ENCODE peak calls at places on chromosomes 5 and 9, in nine cellular contexts. One of them, this sample, is unnamed.

GRCh38 chr9:37100317-37100716 is 20.1 kb upstream of the ZCCHC7 start:
- DNase-seq in M059J: peak
- DNase-seq in tibial nerve: no peak
- DNase-seq in upper lobe of right lung: no peak
- DNase-seq in endothelial cell: no peak
- DNase-seq in CD8-positive, alpha-beta memory T cell: no peak
- DNase-seq in ACHN: peak
- DNase-seq in osteoblast: no peak
- DNase-seq in HTR-8/SVneo: no peak
- DNase-seq in this sample: no peak

GRCh38 chr5:96094904-96095303 is 133.3 kb upstream of the ELL2 start:
- DNase-seq in ACHN: no peak
- DNase-seq in osteoblast: no peak
- DNase-seq in CD8-positive, alpha-beta memory T cell: no peak
- DNase-seq in HTR-8/SVneo: no peak
- DNase-seq in upper lobe of right lung: no peak
- DNase-seq in endothelial cell: no peak
- DNase-seq in M059J: no peak
- DNase-seq in tibial nerve: peak
- DNase-seq in this sample: no peak

GRCh38 chr5:78594946-78595921 is 53.3 kb downstream of the LHFPL2 start:
- DNase-seq in osteoblast: peak
- DNase-seq in tibial nerve: peak
- DNase-seq in upper lobe of right lung: no peak
- DNase-seq in endothelial cell: no peak
- DNase-seq in HTR-8/SVneo: peak
- DNase-seq in ACHN: peak
- DNase-seq in M059J: peak
- DNase-seq in CD8-positive, alpha-beta memory T cell: no peak
- DNase-seq in this sample: no peak

GRCh38 chr9:93304574-93305496 is 120.9 kb downstream of the WNK2 start:
- DNase-seq in osteoblast: peak
- DNase-seq in ACHN: peak
- DNase-seq in upper lobe of right lung: peak
- DNase-seq in endothelial cell: peak
- DNase-seq in HTR-8/SVneo: peak
- DNase-seq in M059J: peak
- DNase-seq in tibial nerve: peak
- DNase-seq in CD8-positive, alpha-beta memory T cell: no peak
- DNase-seq in this sample: peak

GRCh38 chr5:143094087-143094511 is 309.4 kb downstream of the NR3C1 start:
- DNase-seq in ACHN: peak
- DNase-seq in CD8-positive, alpha-beta memory T cell: no peak
- DNase-seq in osteoblast: no peak
- DNase-seq in tibial nerve: no peak
- DNase-seq in upper lobe of right lung: no peak
- DNase-seq in M059J: no peak
- DNase-seq in HTR-8/SVneo: no peak
- DNase-seq in endothelial cell: peak
- DNase-seq in this sample: peak

GRCh38 chr5:163381832-163382231 is 55.6 kb upstream of the CCNG1 start:
- DNase-seq in tibial nerve: no peak
- DNase-seq in ACHN: no peak
- DNase-seq in endothelial cell: no peak
- DNase-seq in upper lobe of right lung: no peak
- DNase-seq in osteoblast: no peak
- DNase-seq in HTR-8/SVneo: no peak
- DNase-seq in CD8-positive, alpha-beta memory T cell: no peak
- DNase-seq in M059J: no peak
- DNase-seq in this sample: no peak

GRCh38 chr9:113913426-113914195 is 37.5 kb downstream of the ZNF618 start:
- DNase-seq in tibial nerve: no peak
- DNase-seq in CD8-positive, alpha-beta memory T cell: no peak
- DNase-seq in upper lobe of right lung: no peak
- DNase-seq in endothelial cell: no peak
- DNase-seq in ACHN: no peak
- DNase-seq in HTR-8/SVneo: no peak
- DNase-seq in osteoblast: peak
- DNase-seq in M059J: peak
- DNase-seq in this sample: no peak

GRCh38 chr5:45454114-45454513 is 242.1 kb downstream of the HCN1 start:
- DNase-seq in tibial nerve: no peak
- DNase-seq in endothelial cell: peak
- DNase-seq in CD8-positive, alpha-beta memory T cell: no peak
- DNase-seq in osteoblast: no peak
- DNase-seq in ACHN: peak
- DNase-seq in HTR-8/SVneo: no peak
- DNase-seq in M059J: peak
- DNase-seq in upper lobe of right lung: no peak
- DNase-seq in this sample: peak

GRCh38 chr9:33850267-33850629 is 33.3 kb downstream of the UBE2R2 start:
- DNase-seq in tibial nerve: no peak
- DNase-seq in M059J: no peak
- DNase-seq in endothelial cell: no peak
- DNase-seq in CD8-positive, alpha-beta memory T cell: no peak
- DNase-seq in ACHN: no peak
- DNase-seq in HTR-8/SVneo: no peak
- DNase-seq in upper lobe of right lung: no peak
- DNase-seq in osteoblast: no peak
- DNase-seq in this sample: no peak

GRCh38 chr5:60797482-60798153 is 46.5 kb downstream of the ELOVL7 start:
- DNase-seq in M059J: no peak
- DNase-seq in endothelial cell: no peak
- DNase-seq in CD8-positive, alpha-beta memory T cell: no peak
- DNase-seq in HTR-8/SVneo: no peak
- DNase-seq in osteoblast: no peak
- DNase-seq in ACHN: no peak
- DNase-seq in upper lobe of right lung: no peak
- DNase-seq in tibial nerve: no peak
- DNase-seq in this sample: no peak

GRCh38 chr5:157046041-157046440 is 12.9 kb downstream of the HAVCR1 start:
- DNase-seq in CD8-positive, alpha-beta memory T cell: no peak
- DNase-seq in HTR-8/SVneo: no peak
- DNase-seq in tibial nerve: no peak
- DNase-seq in upper lobe of right lung: no peak
- DNase-seq in ACHN: peak
- DNase-seq in endothelial cell: no peak
- DNase-seq in osteoblast: no peak
- DNase-seq in M059J: peak
- DNase-seq in this sample: no peak

GRCh38 chr5:163614787-163615186 is 109.4 kb downstream of the MAT2B start:
- DNase-seq in endothelial cell: no peak
- DNase-seq in CD8-positive, alpha-beta memory T cell: no peak
- DNase-seq in M059J: no peak
- DNase-seq in osteoblast: no peak
- DNase-seq in upper lobe of right lung: no peak
- DNase-seq in tibial nerve: no peak
- DNase-seq in HTR-8/SVneo: no peak
- DNase-seq in ACHN: no peak
- DNase-seq in this sample: no peak

GRCh38 chr5:135231289-135231688 is 167.7 kb downstream of the MACROH2A1 start:
- DNase-seq in endothelial cell: no peak
- DNase-seq in HTR-8/SVneo: no peak
- DNase-seq in M059J: no peak
- DNase-seq in CD8-positive, alpha-beta memory T cell: no peak
- DNase-seq in ACHN: no peak
- DNase-seq in tibial nerve: no peak
- DNase-seq in osteoblast: peak
- DNase-seq in upper lobe of right lung: peak
- DNase-seq in this sample: no peak

GRCh38 chr9:119215651-119216050 is 153.6 kb downstream of the BRINP1 start:
- DNase-seq in HTR-8/SVneo: no peak
- DNase-seq in osteoblast: no peak
- DNase-seq in endothelial cell: no peak
- DNase-seq in tibial nerve: no peak
- DNase-seq in M059J: no peak
- DNase-seq in CD8-positive, alpha-beta memory T cell: no peak
- DNase-seq in upper lobe of right lung: no peak
- DNase-seq in ACHN: no peak
- DNase-seq in this sample: no peak

GRCh38 chr5:43570487-43571158 is 13.7 kb upstream of the PAIP1 start:
- DNase-seq in endothelial cell: no peak
- DNase-seq in upper lobe of right lung: no peak
- DNase-seq in osteoblast: no peak
- DNase-seq in M059J: no peak
- DNase-seq in ACHN: no peak
- DNase-seq in CD8-positive, alpha-beta memory T cell: no peak
- DNase-seq in tibial nerve: no peak
- DNase-seq in HTR-8/SVneo: no peak
- DNase-seq in this sample: no peak

GRCh38 chr9:36748322-36748899 is 175.7 kb downstream of the MELK start:
- DNase-seq in upper lobe of right lung: no peak
- DNase-seq in HTR-8/SVneo: peak
- DNase-seq in CD8-positive, alpha-beta memory T cell: no peak
- DNase-seq in osteoblast: peak
- DNase-seq in tibial nerve: peak
- DNase-seq in ACHN: peak
- DNase-seq in M059J: peak
- DNase-seq in endothelial cell: peak
- DNase-seq in this sample: peak

GRCh38 chr5:150457112-150457511 is 7.6 kb upstream of the RPS14 start:
- DNase-seq in M059J: no peak
- DNase-seq in ACHN: no peak
- DNase-seq in HTR-8/SVneo: no peak
- DNase-seq in endothelial cell: no peak
- DNase-seq in tibial nerve: no peak
- DNase-seq in upper lobe of right lung: no peak
- DNase-seq in osteoblast: no peak
- DNase-seq in CD8-positive, alpha-beta memory T cell: peak
- DNase-seq in this sample: no peak

GRCh38 chr5:115289104-115289503 is 7.3 kb downstream of the CCDC112 start:
- DNase-seq in CD8-positive, alpha-beta memory T cell: no peak
- DNase-seq in M059J: no peak
- DNase-seq in tibial nerve: no peak
- DNase-seq in HTR-8/SVneo: no peak
- DNase-seq in osteoblast: no peak
- DNase-seq in upper lobe of right lung: no peak
- DNase-seq in ACHN: no peak
- DNase-seq in endothelial cell: no peak
- DNase-seq in this sample: no peak

GRCh38 chr5:37665889-37666288 is 174.0 kb downstream of the GDNF start:
- DNase-seq in HTR-8/SVneo: no peak
- DNase-seq in M059J: peak
- DNase-seq in osteoblast: no peak
- DNase-seq in ACHN: no peak
- DNase-seq in tibial nerve: no peak
- DNase-seq in upper lobe of right lung: peak
- DNase-seq in CD8-positive, alpha-beta memory T cell: no peak
- DNase-seq in endothelial cell: peak
- DNase-seq in this sample: no peak

GRCh38 chr9:114004221-114004716 is 73.8 kb downstream of the AMBP start:
- DNase-seq in osteoblast: no peak
- DNase-seq in endothelial cell: peak
- DNase-seq in CD8-positive, alpha-beta memory T cell: no peak
- DNase-seq in HTR-8/SVneo: no peak
- DNase-seq in M059J: no peak
- DNase-seq in ACHN: no peak
- DNase-seq in upper lobe of right lung: peak
- DNase-seq in tibial nerve: peak
- DNase-seq in this sample: no peak

GRCh38 chr9:128554155-128554862 is 1.9 kb downstream of the SPTAN1 start:
- DNase-seq in CD8-positive, alpha-beta memory T cell: peak
- DNase-seq in endothelial cell: peak
- DNase-seq in upper lobe of right lung: no peak
- DNase-seq in tibial nerve: peak
- DNase-seq in ACHN: peak
- DNase-seq in HTR-8/SVneo: peak
- DNase-seq in osteoblast: peak
- DNase-seq in M059J: peak
- DNase-seq in this sample: peak

GRCh38 chr5:3149899-3150298 is 398.4 kb upstream of the IRX2 start:
- DNase-seq in tibial nerve: no peak
- DNase-seq in upper lobe of right lung: no peak
- DNase-seq in ACHN: no peak
- DNase-seq in HTR-8/SVneo: no peak
- DNase-seq in M059J: no peak
- DNase-seq in CD8-positive, alpha-beta memory T cell: no peak
- DNase-seq in osteoblast: no peak
- DNase-seq in endothelial cell: no peak
- DNase-seq in this sample: no peak

GRCh38 chr5:139839416-139839815 is 43.8 kb downstream of the PSD2 start:
- DNase-seq in upper lobe of right lung: peak
- DNase-seq in endothelial cell: no peak
- DNase-seq in tibial nerve: no peak
- DNase-seq in CD8-positive, alpha-beta memory T cell: no peak
- DNase-seq in osteoblast: no peak
- DNase-seq in M059J: no peak
- DNase-seq in ACHN: no peak
- DNase-seq in HTR-8/SVneo: no peak
- DNase-seq in this sample: no peak

GRCh38 chr5:1462358-1462757 is 17.1 kb upstream of the SLC6A3 start:
- DNase-seq in endothelial cell: no peak
- DNase-seq in upper lobe of right lung: peak
- DNase-seq in ACHN: no peak
- DNase-seq in M059J: no peak
- DNase-seq in osteoblast: peak
- DNase-seq in tibial nerve: no peak
- DNase-seq in HTR-8/SVneo: no peak
- DNase-seq in CD8-positive, alpha-beta memory T cell: no peak
- DNase-seq in this sample: no peak

GRCh38 chr9:133250741-133251170 is 24.2 kb downstream of the ABO start:
- DNase-seq in CD8-positive, alpha-beta memory T cell: no peak
- DNase-seq in osteoblast: no peak
- DNase-seq in tibial nerve: no peak
- DNase-seq in upper lobe of right lung: peak
- DNase-seq in M059J: no peak
- DNase-seq in ACHN: no peak
- DNase-seq in endothelial cell: no peak
- DNase-seq in HTR-8/SVneo: no peak
- DNase-seq in this sample: no peak

GRCh38 chr9:74016004-74016403 is 481.1 kb upstream of the RORB start:
- DNase-seq in ACHN: no peak
- DNase-seq in osteoblast: no peak
- DNase-seq in M059J: no peak
- DNase-seq in endothelial cell: no peak
- DNase-seq in tibial nerve: no peak
- DNase-seq in HTR-8/SVneo: no peak
- DNase-seq in upper lobe of right lung: no peak
- DNase-seq in CD8-positive, alpha-beta memory T cell: no peak
- DNase-seq in this sample: no peak

GRCh38 chr5:60959156-60959555 is 14.2 kb downstream of the NDUFAF2 start:
- DNase-seq in tibial nerve: no peak
- DNase-seq in M059J: peak
- DNase-seq in osteoblast: no peak
- DNase-seq in endothelial cell: no peak
- DNase-seq in CD8-positive, alpha-beta memory T cell: no peak
- DNase-seq in ACHN: peak
- DNase-seq in HTR-8/SVneo: peak
- DNase-seq in upper lobe of right lung: no peak
- DNase-seq in this sample: no peak

GRCh38 chr9:127714916-127715442 is 484 bp downstream of the PTRH1 start:
- DNase-seq in osteoblast: peak
- DNase-seq in CD8-positive, alpha-beta memory T cell: no peak
- DNase-seq in ACHN: peak
- DNase-seq in M059J: no peak
- DNase-seq in upper lobe of right lung: no peak
- DNase-seq in endothelial cell: peak
- DNase-seq in HTR-8/SVneo: no peak
- DNase-seq in tibial nerve: no peak
- DNase-seq in this sample: no peak

GRCh38 chr5:74336286-74336685 is 304.2 kb downstream of the ENC1 start:
- DNase-seq in M059J: no peak
- DNase-seq in osteoblast: no peak
- DNase-seq in HTR-8/SVneo: no peak
- DNase-seq in ACHN: peak
- DNase-seq in endothelial cell: peak
- DNase-seq in tibial nerve: no peak
- DNase-seq in CD8-positive, alpha-beta memory T cell: no peak
- DNase-seq in upper lobe of right lung: no peak
- DNase-seq in this sample: no peak

GRCh38 chr5:113232667-113233066 is 202.1 kb downstream of the TSSK1B start:
- DNase-seq in M059J: peak
- DNase-seq in CD8-positive, alpha-beta memory T cell: no peak
- DNase-seq in HTR-8/SVneo: no peak
- DNase-seq in osteoblast: no peak
- DNase-seq in tibial nerve: peak
- DNase-seq in upper lobe of right lung: no peak
- DNase-seq in endothelial cell: no peak
- DNase-seq in ACHN: no peak
- DNase-seq in this sample: no peak

GRCh38 chr9:37820142-37820541 is 19.5 kb downstream of the DCAF10 start:
- DNase-seq in CD8-positive, alpha-beta memory T cell: no peak
- DNase-seq in osteoblast: no peak
- DNase-seq in endothelial cell: no peak
- DNase-seq in ACHN: no peak
- DNase-seq in HTR-8/SVneo: no peak
- DNase-seq in M059J: no peak
- DNase-seq in upper lobe of right lung: no peak
- DNase-seq in tibial nerve: no peak
- DNase-seq in this sample: no peak

This sample was measured in neuronal stem cell.